ENCODE peak calls at places on chromosomes 2 and 18, in six cellular contexts. D is pancreas, X is cardiac muscle cell, P is upper lobe of left lung, Z is tibial artery, U is HCT116. R is an unnamed sample. For H3K4me1 and H3K9me3, the result is how much of the 10 kb centered on the place peaks cover.

GRCh38 chr18:57077786-57078552 is 68.9 kb upstream of the BOD1L2 start:
- DNase-seq in Z (no peak), X (no peak), U (no peak), D (no peak), P (no peak), R (peak)

GRCh38 chr2:24011278-24012104 is 1.6 kb downstream of the MFSD2B start:
- DNase-seq in U (no peak), X (no peak), D (no peak), Z (no peak), P (no peak), R (no peak)

GRCh38 chr2:197152451-197153228 is 157.9 kb downstream of the ANKRD44 start:
- DNase-seq in P (no peak), X (peak), U (no peak), Z (no peak), D (no peak), R (no peak)

GRCh38 chr18:67400502-67401117 is 115.9 kb downstream of the DSEL start:
- DNase-seq in Z (no peak), D (no peak), X (no peak), P (no peak), U (no peak), R (no peak)

GRCh38 chr2:239015769-239016675 is 168.1 kb downstream of the TWIST2 start:
- DNase-seq in X (no peak), Z (peak), D (no peak), U (no peak), P (no peak), R (no peak)

GRCh38 chr2:12183032-12183431 is 436.6 kb downstream of the LPIN1 start:
- DNase-seq in X (no peak), P (no peak), D (no peak), Z (no peak), U (no peak), R (no peak)

GRCh38 chr2:43934567-43934966 is 61.2 kb downstream of the LRPPRC start:
- DNase-seq in D (no peak), X (no peak), U (no peak), P (no peak), Z (no peak), R (no peak)

GRCh38 chr2:144403940-144404339 is 116.0 kb downstream of the ZEB2 start:
- DNase-seq in U (no peak), Z (no peak), P (no peak), D (no peak), X (no peak), R (no peak)

GRCh38 chr2:239399404-239399999 is 1.3 kb downstream of the HDAC4 start:
- DNase-seq in Z (no peak), D (peak), X (peak), P (no peak), U (no peak), R (peak)

GRCh38 chr2:98383166-98383565 is 36.9 kb downstream of the CNGA3 start:
- DNase-seq in Z (no peak), P (no peak), U (no peak), D (no peak), X (no peak), R (no peak)

GRCh38 chr2:199485732-199486335 is 28.1 kb upstream of the SATB2 start:
- DNase-seq in X (peak), P (peak), U (peak), Z (peak), D (peak), R (no peak)

GRCh38 chr2:135882415-135882814 is 6.2 kb upstream of the MCM6 start:
- DNase-seq in Z (no peak), D (no peak), X (no peak), P (no peak), U (no peak), R (no peak)

GRCh38 chr2:211879323-211879722 is 659.3 kb downstream of the ERBB4 start:
- DNase-seq in Z (no peak), P (no peak), U (peak), X (no peak), D (no peak), R (no peak)

GRCh38 chr2:238906936-238907716 is 59.2 kb downstream of the TWIST2 start:
- DNase-seq in U (no peak), X (no peak), D (peak), Z (no peak), P (no peak), R (no peak)

GRCh38 chr2:239818531-239819011 is 206.6 kb downstream of the NDUFA10 start:
- DNase-seq in D (no peak), U (no peak), Z (no peak), X (no peak), P (no peak), R (no peak)

GRCh38 chr18:77068890-77069312 is 63.7 kb downstream of the MBP start:
- DNase-seq in D (no peak), Z (no peak), U (no peak), P (no peak), X (no peak), R (no peak)

GRCh38 chr2:156958374-156958773 is 299.1 kb upstream of the GALNT5 start:
- DNase-seq in D (no peak), X (no peak), Z (no peak), P (no peak), U (no peak), R (no peak)

GRCh38 chr2:236287656-236288055 is 23.4 kb upstream of the ASB18 start:
- DNase-seq in D (no peak), X (no peak), Z (no peak), U (no peak), P (no peak), R (no peak)

GRCh38 chr2:232492236-232492848 is 4.7 kb upstream of the ECEL1 start:
- DNase-seq in P (no peak), X (no peak), U (no peak), D (no peak), Z (no peak), R (no peak)

GRCh38 chr2:183091318-183091953 is 12.9 kb downstream of the DUSP19 start:
- DNase-seq in P (no peak), X (no peak), Z (no peak), D (no peak), U (no peak), R (no peak)

GRCh38 chr18:33562741-33563140 is 15.3 kb upstream of the ASXL3 start:
- DNase-seq in Z (no peak), D (no peak), X (no peak), P (no peak), U (no peak), R (no peak)

GRCh38 chr2:187644991-187645390 is 90.8 kb upstream of the TFPI start:
- DNase-seq in P (no peak), X (no peak), D (no peak), U (no peak), Z (no peak), R (no peak)

GRCh38 chr2:96549967-96550786 is 13.6 kb downstream of the ARID5A start:
- DNase-seq in U (peak), D (peak), Z (no peak), X (peak), P (peak), R (no peak)

GRCh38 chr18:78133729-78134128 is 845.9 kb upstream of the SALL3 start:
- DNase-seq in X (no peak), Z (no peak), D (no peak), P (no peak), U (no peak), R (no peak)

DNA sequence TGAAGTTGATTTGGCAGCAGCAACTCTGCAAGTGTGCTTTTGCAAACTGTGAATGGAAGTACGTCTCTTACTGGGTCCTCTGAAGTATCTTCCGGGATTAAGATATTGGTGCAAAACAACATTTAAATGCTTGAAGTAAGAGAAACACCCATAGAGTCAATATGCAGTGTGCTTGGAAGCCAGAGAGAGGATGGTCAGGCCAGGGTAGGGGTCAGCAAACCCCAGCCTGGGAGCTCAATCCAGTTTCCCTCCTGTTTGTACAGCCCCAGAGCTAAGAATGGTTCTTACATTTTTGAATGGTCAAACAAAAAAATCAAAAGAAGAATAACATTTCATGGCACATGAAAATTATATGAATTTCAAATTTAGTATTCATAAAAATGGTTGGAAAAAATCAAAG is 13.5 kb downstream of the CCDC68 start:
- DNase-seq in Z (no peak), U (no peak), D (no peak), P (no peak), X (no peak), R (no peak)
- H3K4me3 ChIP-seq in Z (peak), U (peak), D (peak), P (peak), X (no peak), R (peak)

DNA sequence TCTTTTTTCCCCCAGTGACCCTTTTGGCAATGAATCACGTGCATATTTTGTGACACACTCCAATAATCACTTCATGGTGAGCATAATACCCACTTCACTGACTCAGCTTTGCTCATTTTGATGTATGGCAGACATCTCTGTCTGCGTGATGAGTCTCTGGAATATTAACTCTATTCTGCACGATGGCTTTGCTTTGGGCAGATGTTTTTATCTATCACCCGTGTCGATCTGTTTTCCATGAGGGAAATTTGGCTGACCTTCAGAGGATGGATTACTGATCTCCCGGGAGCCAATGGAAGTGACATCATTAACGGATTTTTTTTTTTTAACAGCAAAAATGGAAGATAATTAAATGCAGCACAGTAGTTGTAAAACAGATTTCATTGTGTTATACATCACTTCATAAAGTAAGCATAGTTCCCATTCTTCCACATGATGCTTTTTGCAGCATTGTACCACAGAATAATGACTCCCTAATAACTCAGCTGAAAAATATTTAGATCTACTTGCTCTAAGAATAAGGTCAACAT is 29.8 kb downstream of the CDC42EP3 start:
- DNase-seq in X (no peak), U (no peak), D (no peak), Z (no peak), P (no peak), R (no peak)
- H3K4me1 ChIP-seq in X (under half), U (under half), D (under half), Z (under half), P (under half), R (half or more)

DNA sequence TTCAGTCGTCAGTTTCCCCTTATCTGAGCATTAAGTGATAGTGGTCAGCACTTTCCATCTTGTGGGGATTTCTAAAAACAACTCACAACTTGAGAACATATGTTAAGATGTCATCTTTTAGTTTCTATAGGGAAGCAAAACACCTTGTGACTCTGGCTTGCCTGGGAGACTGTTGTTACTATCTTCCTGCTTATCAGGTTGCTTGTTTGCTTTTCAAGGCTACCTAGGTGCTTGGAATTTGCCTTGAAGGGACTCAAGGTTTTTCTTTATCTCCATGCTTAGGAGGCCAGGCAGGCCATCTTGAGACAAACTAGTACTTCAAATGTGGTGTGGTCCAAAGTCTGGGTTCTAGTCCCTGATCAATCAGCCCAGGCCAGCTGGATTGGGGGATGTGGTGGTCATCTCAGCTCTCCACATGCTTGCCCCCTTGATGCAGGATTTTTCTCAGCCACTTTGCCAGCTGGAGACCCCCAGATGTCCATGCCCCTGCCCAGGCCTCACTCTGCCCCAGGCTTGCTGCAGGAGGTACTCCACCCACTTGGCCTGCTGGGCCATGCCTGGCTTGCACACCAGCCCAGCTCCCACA is 125.9 kb downstream of the LYPD1 start:
- DNase-seq in P (no peak), X (no peak), U (no peak), D (no peak), Z (no peak), R (no peak)
- H3K9me3 ChIP-seq in P (under half), X (under half), U (under half), D (under half), Z (under half), R (under half)

GRCh38 chr2:219000569-219000960 is 7.3 kb upstream of the CRYBA2 start:
- DNase-seq in U (no peak), D (peak), Z (no peak), X (peak), P (no peak), R (no peak)

GRCh38 chr2:218999881-219000568 is 6.8 kb upstream of the CRYBA2 start:
- DNase-seq in X (peak), Z (no peak), D (peak), U (no peak), P (no peak), R (no peak)

GRCh38 chr2:219002395-219003266 is 9.4 kb upstream of the CRYBA2 start:
- DNase-seq in U (peak), X (peak), Z (no peak), P (peak), D (peak), R (peak)

GRCh38 chr2:219001577-219002394 is 8.6 kb upstream of the CRYBA2 start:
- DNase-seq in D (peak), Z (no peak), U (peak), X (no peak), P (peak), R (no peak)

GRCh38 chr2:219001100-219001576 is 7.9 kb upstream of the CRYBA2 start:
- DNase-seq in D (no peak), P (no peak), X (no peak), Z (no peak), U (no peak), R (no peak)
- H3K4me3 ChIP-seq in D (peak), P (peak), X (peak), Z (no peak), U (no peak), R (no peak)

GRCh38 chr2:215829261-215829660 is 184.1 kb downstream of the MREG start:
- DNase-seq in D (no peak), X (no peak), U (no peak), Z (no peak), P (no peak), R (no peak)
- H3K4me1 ChIP-seq in D (under half), X (under half), U (under half), Z (half or more), P (under half), R (under half)

GRCh38 chr2:228339525-228339924 is 158.0 kb upstream of the SPHKAP start:
- DNase-seq in U (no peak), D (no peak), P (no peak), Z (no peak), X (no peak), R (no peak)
- H3K9me3 ChIP-seq in U (under half), D (under half), P (under half), Z (under half), X (under half), R (under half)

DNA sequence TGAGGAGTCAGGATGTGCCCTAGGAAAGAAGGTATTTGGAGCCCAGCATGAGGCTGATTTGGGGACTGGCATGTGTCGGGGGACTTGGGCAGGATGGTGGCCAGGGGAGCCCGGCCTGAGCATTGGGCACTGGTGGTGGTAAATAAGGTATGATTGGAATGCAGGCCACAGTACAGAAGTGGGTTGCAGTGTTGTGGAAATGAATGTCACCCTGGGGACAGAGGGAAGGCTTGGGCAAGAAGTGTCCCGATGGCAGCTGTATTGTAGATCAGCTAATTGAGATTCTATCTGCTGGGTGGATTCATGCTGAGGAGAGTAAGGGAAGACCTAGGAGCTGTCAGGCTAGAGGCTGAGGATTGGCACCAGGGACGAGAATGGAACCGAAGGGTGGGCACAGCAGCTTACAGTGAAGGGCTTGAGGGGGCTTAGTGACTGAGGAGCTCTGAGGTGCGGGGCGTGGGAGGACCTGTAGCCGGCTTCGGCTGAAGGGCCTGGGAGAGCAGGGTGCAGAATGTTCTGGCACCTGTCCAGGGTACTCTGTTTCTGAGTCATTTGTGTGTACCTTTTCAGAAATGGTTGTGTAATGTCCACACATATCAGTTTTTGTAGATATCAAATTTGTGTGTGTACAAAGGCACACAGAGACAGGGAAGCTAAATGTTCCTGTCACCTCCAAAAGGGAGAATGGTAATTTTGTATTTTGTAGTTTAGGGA is 170.2 kb downstream of the PRKCE start:
- DNase-seq in U (peak), Z (peak), D (peak), P (peak), X (peak), R (no peak)
- H3K4me3 ChIP-seq in U (no peak), Z (no peak), D (no peak), P (no peak), X (no peak), R (no peak)

DNA sequence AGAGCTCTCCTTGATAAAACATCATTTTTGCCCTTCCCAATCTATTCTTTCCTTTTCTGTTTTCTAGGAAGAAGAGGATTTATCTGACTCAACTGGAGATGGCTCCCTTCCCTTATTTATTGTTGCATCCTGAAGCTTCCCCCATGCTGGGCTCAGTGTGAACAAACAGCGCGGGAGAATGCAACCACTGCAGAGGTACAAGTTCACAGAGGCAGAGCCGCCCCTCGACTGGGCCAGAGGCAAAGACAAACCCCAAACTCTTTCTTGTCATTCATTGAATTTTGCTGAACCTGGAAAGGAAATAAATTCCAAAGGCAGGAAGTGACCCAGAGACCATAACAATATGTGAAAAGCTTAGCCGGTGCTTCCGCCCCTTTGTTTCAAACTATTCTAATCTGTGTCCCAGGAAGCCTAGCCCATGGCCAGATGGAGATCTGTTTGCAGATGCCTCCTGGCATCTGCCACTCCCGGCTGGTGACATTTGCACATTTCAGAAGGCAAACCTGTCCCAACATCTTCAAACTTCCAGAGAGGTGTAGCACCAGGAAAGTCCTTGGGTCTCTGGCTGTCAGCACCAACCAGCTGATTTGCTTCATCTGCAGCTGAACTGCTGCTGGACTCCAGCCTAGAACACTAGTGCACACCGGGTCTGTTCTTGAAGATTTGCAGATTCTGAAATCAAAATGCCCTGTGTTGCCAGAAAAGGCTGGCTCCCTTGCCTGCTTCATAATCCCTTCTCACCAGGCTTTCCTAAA is 79.4 kb upstream of the MAP4K3 start:
- DNase-seq in X (no peak), Z (no peak), P (peak), D (peak), U (no peak), R (no peak)
- H3K4me1 ChIP-seq in X (under half), Z (under half), P (under half), D (under half), U (under half), R (under half)

R was measured in CD8-positive, alpha-beta memory T cell.